ENCODE peak calls at places on chromosomes 5 and 9, in eight cellular contexts. One of them, this sample, is unnamed.

GRCh38 chr5:38827525-38827924 is 18.3 kb upstream of the OSMR start:
- DNase-seq in neural crest cell: no peak
- DNase-seq in BJ: no peak
- DNase-seq in astrocyte of the spinal cord: peak
- DNase-seq in HCT116: no peak
- DNase-seq in RWPE1: no peak
- DNase-seq in Peyer's patch: no peak
- DNase-seq in HL-60: no peak
- DNase-seq in this sample: no peak

GRCh38 chr5:137137013-137137632 is 362.0 kb downstream of the SPOCK1 start:
- DNase-seq in neural crest cell: no peak
- DNase-seq in BJ: no peak
- DNase-seq in astrocyte of the spinal cord: no peak
- DNase-seq in HCT116: no peak
- DNase-seq in RWPE1: no peak
- DNase-seq in Peyer's patch: no peak
- DNase-seq in HL-60: no peak
- DNase-seq in this sample: no peak

GRCh38 chr9:127654619-127655018 is 42.5 kb downstream of the STXBP1 start:
- DNase-seq in neural crest cell: no peak
- DNase-seq in BJ: peak
- DNase-seq in astrocyte of the spinal cord: no peak
- DNase-seq in HCT116: no peak
- DNase-seq in RWPE1: no peak
- DNase-seq in Peyer's patch: no peak
- DNase-seq in HL-60: no peak
- DNase-seq in this sample: no peak

GRCh38 chr9:70594546-70594945 is 180.1 kb upstream of the KLF9 start:
- DNase-seq in neural crest cell: no peak
- DNase-seq in BJ: no peak
- DNase-seq in astrocyte of the spinal cord: no peak
- DNase-seq in HCT116: no peak
- DNase-seq in RWPE1: no peak
- DNase-seq in Peyer's patch: no peak
- DNase-seq in HL-60: no peak
- DNase-seq in this sample: no peak

GRCh38 chr5:164504141-164504772 is 998.8 kb downstream of the MAT2B start:
- DNase-seq in neural crest cell: peak
- DNase-seq in BJ: no peak
- DNase-seq in astrocyte of the spinal cord: peak
- DNase-seq in HCT116: peak
- DNase-seq in RWPE1: peak
- DNase-seq in Peyer's patch: peak
- DNase-seq in HL-60: no peak
- DNase-seq in this sample: no peak

GRCh38 chr9:34267660-34268059 is 61.4 kb downstream of the KIF24 start:
- DNase-seq in neural crest cell: no peak
- DNase-seq in BJ: no peak
- DNase-seq in astrocyte of the spinal cord: no peak
- DNase-seq in HCT116: no peak
- DNase-seq in RWPE1: no peak
- DNase-seq in Peyer's patch: no peak
- DNase-seq in HL-60: no peak
- DNase-seq in this sample: no peak

GRCh38 chr5:63398346-63398745 is 563.9 kb downstream of the HTR1A start:
- DNase-seq in neural crest cell: no peak
- DNase-seq in BJ: no peak
- DNase-seq in astrocyte of the spinal cord: no peak
- DNase-seq in HCT116: no peak
- DNase-seq in RWPE1: peak
- DNase-seq in Peyer's patch: no peak
- DNase-seq in HL-60: no peak
- DNase-seq in this sample: no peak

GRCh38 chr9:133371261-133371711 is 4.6 kb downstream of the SURF4 start:
- DNase-seq in neural crest cell: no peak
- DNase-seq in BJ: no peak
- DNase-seq in astrocyte of the spinal cord: peak
- DNase-seq in HCT116: no peak
- DNase-seq in RWPE1: no peak
- DNase-seq in Peyer's patch: peak
- DNase-seq in HL-60: no peak
- DNase-seq in this sample: peak

GRCh38 chr5:78908173-78908901 is 76.8 kb downstream of the ARSB start:
- DNase-seq in neural crest cell: peak
- DNase-seq in BJ: peak
- DNase-seq in astrocyte of the spinal cord: peak
- DNase-seq in HCT116: no peak
- DNase-seq in RWPE1: no peak
- DNase-seq in Peyer's patch: peak
- DNase-seq in HL-60: no peak
- DNase-seq in this sample: no peak

GRCh38 chr5:169265888-169266287 is 35.1 kb downstream of the SLIT3 start:
- DNase-seq in neural crest cell: no peak
- DNase-seq in BJ: no peak
- DNase-seq in astrocyte of the spinal cord: peak
- DNase-seq in HCT116: no peak
- DNase-seq in RWPE1: peak
- DNase-seq in Peyer's patch: no peak
- DNase-seq in HL-60: no peak
- DNase-seq in this sample: no peak

GRCh38 chr9:137582286-137582860 is 3.6 kb upstream of the DPH7 start:
- DNase-seq in neural crest cell: no peak
- DNase-seq in BJ: no peak
- DNase-seq in astrocyte of the spinal cord: no peak
- DNase-seq in HCT116: no peak
- DNase-seq in RWPE1: no peak
- DNase-seq in Peyer's patch: no peak
- DNase-seq in HL-60: no peak
- DNase-seq in this sample: no peak
- TF ChIP-seq CTCF in neural crest cell: peak
- TF ChIP-seq CTCF in BJ: peak
- TF ChIP-seq CTCF in astrocyte of the spinal cord: peak
- TF ChIP-seq CTCF in HCT116: peak
- TF ChIP-seq CTCF in RWPE1: peak
- TF ChIP-seq CTCF in Peyer's patch: no peak
- TF ChIP-seq CTCF in HL-60: peak
- TF ChIP-seq CTCF in this sample: no peak

GRCh38 chr9:126335837-126336236 is 9.2 kb downstream of the MVB12B start:
- DNase-seq in neural crest cell: no peak
- DNase-seq in BJ: no peak
- DNase-seq in astrocyte of the spinal cord: no peak
- DNase-seq in HCT116: no peak
- DNase-seq in RWPE1: no peak
- DNase-seq in Peyer's patch: no peak
- DNase-seq in HL-60: no peak
- DNase-seq in this sample: no peak
- TF ChIP-seq CTCF in neural crest cell: no peak
- TF ChIP-seq CTCF in BJ: no peak
- TF ChIP-seq CTCF in astrocyte of the spinal cord: no peak
- TF ChIP-seq CTCF in HCT116: no peak
- TF ChIP-seq CTCF in RWPE1: no peak
- TF ChIP-seq CTCF in Peyer's patch: no peak
- TF ChIP-seq CTCF in HL-60: no peak
- TF ChIP-seq CTCF in this sample: no peak

GRCh38 chr5:141351591-141351990 is 1.7 kb downstream of the PCDHGB1 start:
- DNase-seq in neural crest cell: no peak
- DNase-seq in BJ: no peak
- DNase-seq in astrocyte of the spinal cord: no peak
- DNase-seq in HCT116: no peak
- DNase-seq in RWPE1: no peak
- DNase-seq in Peyer's patch: no peak
- DNase-seq in HL-60: no peak
- DNase-seq in this sample: no peak

GRCh38 chr5:141356133-141356532 is 1.3 kb downstream of the PCDHGA4 start:
- DNase-seq in neural crest cell: no peak
- DNase-seq in BJ: no peak
- DNase-seq in astrocyte of the spinal cord: no peak
- DNase-seq in HCT116: no peak
- DNase-seq in RWPE1: no peak
- DNase-seq in Peyer's patch: no peak
- DNase-seq in HL-60: no peak
- DNase-seq in this sample: no peak

GRCh38 chr5:141356950-141357349 is 2.1 kb downstream of the PCDHGA4 start:
- DNase-seq in neural crest cell: no peak
- DNase-seq in BJ: no peak
- DNase-seq in astrocyte of the spinal cord: no peak
- DNase-seq in HCT116: no peak
- DNase-seq in RWPE1: no peak
- DNase-seq in Peyer's patch: no peak
- DNase-seq in HL-60: no peak
- DNase-seq in this sample: no peak

GRCh38 chr5:141355641-141356040 is 820 bp downstream of the PCDHGA4 start:
- DNase-seq in neural crest cell: no peak
- DNase-seq in BJ: no peak
- DNase-seq in astrocyte of the spinal cord: no peak
- DNase-seq in HCT116: no peak
- DNase-seq in RWPE1: no peak
- DNase-seq in Peyer's patch: no peak
- DNase-seq in HL-60: no peak
- DNase-seq in this sample: no peak

DNA sequence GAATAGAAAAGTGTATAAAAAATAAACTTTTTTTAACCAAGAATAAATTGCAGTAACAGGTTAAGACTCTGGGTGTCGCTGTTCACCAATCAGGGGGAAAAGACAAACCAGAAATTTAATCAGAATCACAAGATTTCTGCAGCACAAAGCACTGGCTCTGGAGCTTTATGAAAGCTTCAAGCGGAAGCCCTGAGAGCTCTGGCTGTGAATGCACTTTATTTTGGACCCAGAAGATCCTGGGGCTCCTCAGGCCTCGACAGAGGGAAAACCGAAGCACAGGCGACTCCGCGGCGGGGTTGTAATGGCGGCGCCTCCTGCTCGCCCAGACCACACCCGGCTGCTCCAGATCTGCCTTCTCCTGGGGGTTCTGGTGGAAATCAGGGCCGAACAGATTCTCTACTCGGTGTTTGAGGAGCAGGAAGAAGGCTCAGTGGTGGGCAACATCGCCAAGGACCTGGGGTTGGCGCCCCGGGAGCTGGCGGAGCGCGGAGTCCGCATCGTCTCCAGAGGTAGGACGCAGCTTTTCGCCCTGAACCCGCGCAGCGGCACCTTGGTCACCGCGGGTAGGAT is at the start of gene PCDHGA4:
- DNase-seq in neural crest cell: no peak
- DNase-seq in BJ: no peak
- DNase-seq in astrocyte of the spinal cord: no peak
- DNase-seq in HCT116: no peak
- DNase-seq in RWPE1: no peak
- DNase-seq in Peyer's patch: no peak
- DNase-seq in HL-60: no peak
- DNase-seq in this sample: no peak
- TF ChIP-seq CTCF in neural crest cell: peak
- TF ChIP-seq CTCF in BJ: peak
- TF ChIP-seq CTCF in astrocyte of the spinal cord: peak
- TF ChIP-seq CTCF in HCT116: peak
- TF ChIP-seq CTCF in RWPE1: peak
- TF ChIP-seq CTCF in Peyer's patch: peak
- TF ChIP-seq CTCF in HL-60: no peak
- TF ChIP-seq CTCF in this sample: peak

GRCh38 chr9:124869986-124870560 is 8.1 kb downstream of the ARPC5L start:
- DNase-seq in neural crest cell: no peak
- DNase-seq in BJ: no peak
- DNase-seq in astrocyte of the spinal cord: peak
- DNase-seq in HCT116: no peak
- DNase-seq in RWPE1: no peak
- DNase-seq in Peyer's patch: peak
- DNase-seq in HL-60: no peak
- DNase-seq in this sample: peak

GRCh38 chr9:124870723-124871122 is 8.8 kb downstream of the ARPC5L start:
- DNase-seq in neural crest cell: no peak
- DNase-seq in BJ: no peak
- DNase-seq in astrocyte of the spinal cord: no peak
- DNase-seq in HCT116: no peak
- DNase-seq in RWPE1: no peak
- DNase-seq in Peyer's patch: no peak
- DNase-seq in HL-60: no peak
- DNase-seq in this sample: peak

GRCh38 chr9:124871156-124871561 is 9.2 kb downstream of the ARPC5L start:
- DNase-seq in neural crest cell: no peak
- DNase-seq in BJ: no peak
- DNase-seq in astrocyte of the spinal cord: no peak
- DNase-seq in HCT116: no peak
- DNase-seq in RWPE1: no peak
- DNase-seq in Peyer's patch: no peak
- DNase-seq in HL-60: no peak
- DNase-seq in this sample: no peak

GRCh38 chr9:124869466-124869985 is 7.6 kb downstream of the ARPC5L start:
- DNase-seq in neural crest cell: no peak
- DNase-seq in BJ: no peak
- DNase-seq in astrocyte of the spinal cord: no peak
- DNase-seq in HCT116: no peak
- DNase-seq in RWPE1: peak
- DNase-seq in Peyer's patch: peak
- DNase-seq in HL-60: no peak
- DNase-seq in this sample: no peak

GRCh38 chr9:124868511-124869465 is 6.9 kb downstream of the ARPC5L start:
- DNase-seq in neural crest cell: peak
- DNase-seq in BJ: no peak
- DNase-seq in astrocyte of the spinal cord: peak
- DNase-seq in HCT116: peak
- DNase-seq in RWPE1: peak
- DNase-seq in Peyer's patch: peak
- DNase-seq in HL-60: peak
- DNase-seq in this sample: peak
- TF ChIP-seq CTCF in neural crest cell: no peak
- TF ChIP-seq CTCF in BJ: peak
- TF ChIP-seq CTCF in astrocyte of the spinal cord: peak
- TF ChIP-seq CTCF in HCT116: no peak
- TF ChIP-seq CTCF in RWPE1: no peak
- TF ChIP-seq CTCF in Peyer's patch: no peak
- TF ChIP-seq CTCF in HL-60: no peak
- TF ChIP-seq CTCF in this sample: no peak

DNA sequence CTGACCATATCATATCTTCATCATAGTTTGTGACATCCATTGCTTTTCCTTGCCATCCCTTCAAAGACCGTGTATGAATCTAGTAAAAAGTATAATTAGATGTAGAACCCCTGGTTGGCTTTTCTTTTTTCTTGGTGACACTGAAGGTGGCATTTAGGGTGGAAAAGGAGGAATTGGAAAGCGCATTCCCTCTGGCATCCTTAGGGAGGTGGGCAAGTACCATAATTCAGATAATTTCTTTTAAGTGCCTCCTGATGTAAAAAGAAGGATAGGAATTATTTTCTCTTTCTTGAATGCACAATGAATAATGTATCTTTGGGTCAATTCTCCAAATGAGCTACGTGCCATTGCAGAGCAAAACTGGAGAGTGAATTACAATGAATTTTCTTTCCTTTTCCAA is 73.2 kb upstream of the SMARCA2 start:
- DNase-seq in neural crest cell: no peak
- DNase-seq in BJ: no peak
- DNase-seq in astrocyte of the spinal cord: no peak
- DNase-seq in HCT116: no peak
- DNase-seq in RWPE1: no peak
- DNase-seq in Peyer's patch: no peak
- DNase-seq in HL-60: no peak
- DNase-seq in this sample: no peak
- TF ChIP-seq CTCF in neural crest cell: peak
- TF ChIP-seq CTCF in BJ: peak
- TF ChIP-seq CTCF in astrocyte of the spinal cord: peak
- TF ChIP-seq CTCF in HCT116: no peak
- TF ChIP-seq CTCF in RWPE1: no peak
- TF ChIP-seq CTCF in Peyer's patch: no peak
- TF ChIP-seq CTCF in HL-60: no peak
- TF ChIP-seq CTCF in this sample: no peak

GRCh38 chr5:155027993-155028629 is 14.6 kb downstream of the KIF4B start:
- DNase-seq in neural crest cell: no peak
- DNase-seq in BJ: no peak
- DNase-seq in astrocyte of the spinal cord: no peak
- DNase-seq in HCT116: peak
- DNase-seq in RWPE1: peak
- DNase-seq in Peyer's patch: no peak
- DNase-seq in HL-60: no peak
- DNase-seq in this sample: no peak
- TF ChIP-seq CTCF in neural crest cell: no peak
- TF ChIP-seq CTCF in BJ: no peak
- TF ChIP-seq CTCF in astrocyte of the spinal cord: no peak
- TF ChIP-seq CTCF in HCT116: peak
- TF ChIP-seq CTCF in RWPE1: peak
- TF ChIP-seq CTCF in Peyer's patch: no peak
- TF ChIP-seq CTCF in HL-60: no peak
- TF ChIP-seq CTCF in this sample: no peak

This sample was measured in natural killer cell.